ENCODE peak calls at places on chromosome 1, in seven cellular contexts. A is AG09319; W is psoas muscle; Y is body of pancreas; Q is B cell; K is activated CD8-positive, alpha-beta T cell treated with anti-CD3 and anti-CD28 coated beads for 36 hours; E is Calu3. Z is an unnamed sample.

GRCh38 chr1:157315544-157315943 is 177.3 kb upstream of the ETV3 start:
- DNase-seq in E (no peak), Y (no peak), Q (no peak), K (no peak), A (no peak), W (no peak), Z (no peak)

GRCh38 chr1:36389960-36390359 is 4.2 kb upstream of the STK40 start:
- DNase-seq in A (no peak), E (no peak), Q (peak), K (no peak), Y (no peak), W (no peak), Z (no peak)

GRCh38 chr1:246687002-246687401 is 37.2 kb upstream of the SCCPDH start:
- DNase-seq in A (no peak), Q (no peak), Y (no peak), K (no peak), E (no peak), W (no peak), Z (no peak)

GRCh38 chr1:40612345-40612831 is 53.1 kb downstream of the RIMS3 start:
- DNase-seq in A (peak), Q (peak), K (peak), W (peak), E (peak), Y (peak), Z (peak)

GRCh38 chr1:220298470-220298869 is 26.2 kb upstream of the RAB3GAP2 start:
- DNase-seq in A (no peak), W (no peak), Q (no peak), Y (no peak), E (no peak), K (no peak), Z (no peak)

GRCh38 chr1:46369542-46370213 is 24.4 kb upstream of the FAAH start:
- DNase-seq in Y (no peak), W (no peak), A (no peak), E (no peak), K (no peak), Q (no peak), Z (no peak)

GRCh38 chr1:223227031-223227430 is 84.0 kb upstream of the TLR5 start:
- DNase-seq in A (no peak), Y (no peak), K (no peak), W (no peak), Q (no peak), E (no peak), Z (no peak)

GRCh38 chr1:157154940-157155514 is 16.8 kb upstream of the ETV3 start:
- DNase-seq in Y (peak), Q (no peak), K (no peak), E (peak), A (no peak), W (peak), Z (no peak)

GRCh38 chr1:38296047-38296446 is 249.5 kb upstream of the POU3F1 start:
- DNase-seq in Y (no peak), E (no peak), K (no peak), W (no peak), A (no peak), Q (no peak), Z (no peak)

GRCh38 chr1:229440821-229441537 is 7.1 kb upstream of the ACTA1 start:
- DNase-seq in W (no peak), K (peak), E (no peak), Q (no peak), Y (no peak), A (peak), Z (peak)

GRCh38 chr1:114346480-114347029 is 164.4 kb downstream of the TRIM33 start:
- DNase-seq in E (peak), W (peak), K (peak), Y (peak), A (peak), Q (peak), Z (peak)

GRCh38 chr1:60169206-60169605 is 95.6 kb upstream of the C1orf87 start:
- DNase-seq in W (no peak), K (no peak), A (no peak), Q (no peak), Y (no peak), E (no peak), Z (no peak)

GRCh38 chr1:51344602-51345299 is 14.4 kb upstream of the TTC39A start:
- DNase-seq in K (no peak), W (no peak), Y (peak), A (no peak), Q (no peak), E (peak), Z (peak)

GRCh38 chr1:41762251-41762650 is 156.5 kb downstream of the HIVEP3 start:
- DNase-seq in Q (no peak), K (no peak), Y (no peak), E (no peak), W (no peak), A (no peak), Z (no peak)
- TF ChIP-seq CTCF in Q (no peak), K (no peak), Y (no peak), E (no peak), W (no peak), A (no peak), Z (no peak)

DNA sequence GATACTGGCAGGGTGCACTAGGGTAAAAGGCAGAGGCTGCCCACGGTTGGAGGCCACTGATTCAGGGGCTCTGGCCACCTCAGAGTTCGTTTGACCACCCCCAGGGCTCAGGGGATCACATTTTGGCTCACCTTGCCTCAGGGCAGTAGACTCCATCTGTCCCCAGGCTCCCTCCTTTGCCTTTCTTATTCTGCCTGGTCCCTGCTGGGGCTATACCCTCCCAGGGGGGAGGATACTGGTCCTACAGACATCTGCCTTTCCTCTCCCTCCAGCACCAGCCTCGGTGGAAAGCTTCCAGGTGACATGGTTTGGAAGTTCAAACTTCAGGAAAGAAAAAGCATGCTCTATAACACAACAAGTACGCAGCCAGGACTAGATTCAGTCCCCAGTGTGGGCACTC is 155.0 kb downstream of the TRABD2B start:
- DNase-seq in Y (no peak), Q (no peak), W (no peak), A (no peak), K (no peak), E (no peak), Z (no peak)
- TF ChIP-seq CTCF in Y (no peak), Q (no peak), W (no peak), A (no peak), K (no peak), E (no peak), Z (no peak)

DNA sequence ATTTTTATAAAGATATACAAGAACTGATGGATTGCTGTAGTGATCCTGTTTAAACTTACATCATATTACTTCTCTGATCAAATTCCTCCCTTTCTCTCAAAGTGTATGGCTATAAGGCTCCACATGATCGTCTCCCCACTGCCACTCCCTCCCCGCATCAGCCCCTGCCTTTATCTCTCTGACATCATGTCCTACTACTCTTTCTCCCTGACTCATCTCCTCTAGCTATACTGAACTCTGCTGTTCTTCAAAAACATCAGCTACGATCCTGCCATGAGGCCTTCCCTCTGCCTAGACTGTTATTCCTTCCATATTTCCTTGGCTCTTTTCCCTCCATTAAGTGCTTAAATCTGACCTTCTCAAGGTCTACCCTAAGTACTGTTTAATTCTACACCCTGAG is 22.8 kb downstream of the HFM1 start:
- DNase-seq in Y (no peak), A (no peak), E (no peak), K (no peak), W (no peak), Q (no peak), Z (no peak)
- TF ChIP-seq CTCF in Y (no peak), A (no peak), E (no peak), K (no peak), W (no peak), Q (no peak), Z (no peak)

GRCh38 chr1:3415260-3415952 is 39.1 kb upstream of the ARHGEF16 start:
- DNase-seq in K (no peak), W (peak), Y (no peak), Q (no peak), A (no peak), E (no peak), Z (no peak)

GRCh38 chr1:3418600-3418999 is 35.9 kb upstream of the ARHGEF16 start:
- DNase-seq in K (no peak), E (no peak), Y (no peak), Q (no peak), W (no peak), A (no peak), Z (no peak)

GRCh38 chr1:3417954-3418353 is 36.5 kb upstream of the ARHGEF16 start:
- DNase-seq in W (no peak), A (no peak), Q (no peak), E (no peak), K (no peak), Y (no peak), Z (no peak)

GRCh38 chr1:3419415-3420204 is 34.9 kb upstream of the ARHGEF16 start:
- DNase-seq in K (no peak), W (no peak), Q (no peak), Y (no peak), E (peak), A (no peak), Z (no peak)

DNA sequence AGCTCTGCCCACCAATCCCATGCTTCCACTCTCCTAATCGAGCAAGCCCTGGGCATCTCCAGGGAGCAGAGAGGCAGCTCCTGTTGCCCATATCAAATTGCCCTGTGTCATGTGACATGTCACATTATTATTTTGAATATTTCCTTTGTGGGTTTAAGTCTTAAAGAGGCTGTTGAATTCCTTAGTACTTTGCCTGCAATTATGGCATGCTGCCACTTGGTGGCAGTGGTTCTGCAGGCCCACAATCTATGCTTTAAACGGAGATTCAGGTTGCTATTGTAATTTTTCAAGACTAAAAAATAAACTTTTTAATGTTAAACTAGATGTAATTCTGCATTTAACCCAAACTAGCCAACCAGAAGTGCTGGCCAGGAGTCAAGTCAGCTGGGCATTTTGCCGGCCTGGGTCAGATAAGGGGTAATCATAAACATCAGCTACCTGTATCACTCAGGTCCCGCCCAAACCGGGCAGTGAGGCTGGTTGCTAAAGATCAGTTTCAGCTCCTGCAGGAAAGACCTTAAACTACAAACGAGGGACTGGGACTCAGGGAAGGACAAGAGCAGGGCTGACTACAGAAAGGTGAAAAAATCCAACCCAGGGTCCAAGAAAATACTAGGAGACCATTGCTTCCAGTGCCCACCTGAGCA is 37.3 kb upstream of the ARHGEF16 start:
- DNase-seq in Y (no peak), E (no peak), K (no peak), W (no peak), Q (no peak), A (no peak), Z (no peak)
- TF ChIP-seq CTCF in Y (peak), E (no peak), K (peak), W (peak), Q (no peak), A (peak), Z (no peak)

Z was measured in GM13976.